ENCODE peak calls at places on chromosomes 12 and 14, in eight cellular contexts. One of them, this sample, is unnamed.

GRCh38 chr12:110689002-110689600 is at the start of gene HVCN1:
- DNase-seq in stimulated activated CD8-positive, alpha-beta memory T cell treated with anti-CD3 and anti-CD28 coated beads, Interleukin-2, amount 100 ng/mL, for 48 hours: no peak
- DNase-seq in NCI-H2029: no peak
- DNase-seq in HCT116: no peak
- DNase-seq in prostate gland: peak
- DNase-seq in GM12865: peak
- DNase-seq in T follicular helper cell: peak
- DNase-seq in mammary epithelial cell: no peak
- DNase-seq in this sample: peak

GRCh38 chr12:69583203-69583602 is 2.1 kb upstream of the CCT2 start:
- DNase-seq in HCT116: no peak
- DNase-seq in NCI-H2029: no peak
- DNase-seq in stimulated activated CD8-positive, alpha-beta memory T cell treated with anti-CD3 and anti-CD28 coated beads, Interleukin-2, amount 100 ng/mL, for 48 hours: no peak
- DNase-seq in T follicular helper cell: no peak
- DNase-seq in mammary epithelial cell: no peak
- DNase-seq in GM12865: no peak
- DNase-seq in prostate gland: no peak
- DNase-seq in this sample: no peak

GRCh38 chr14:24241829-24242443 is 487 bp downstream of the TINF2 start:
- DNase-seq in NCI-H2029: peak
- DNase-seq in stimulated activated CD8-positive, alpha-beta memory T cell treated with anti-CD3 and anti-CD28 coated beads, Interleukin-2, amount 100 ng/mL, for 48 hours: peak
- DNase-seq in T follicular helper cell: peak
- DNase-seq in prostate gland: peak
- DNase-seq in GM12865: peak
- DNase-seq in HCT116: peak
- DNase-seq in mammary epithelial cell: peak
- DNase-seq in this sample: peak

GRCh38 chr14:92386637-92387036 is 63.7 kb downstream of the SLC24A4 start:
- DNase-seq in prostate gland: no peak
- DNase-seq in NCI-H2029: no peak
- DNase-seq in T follicular helper cell: no peak
- DNase-seq in stimulated activated CD8-positive, alpha-beta memory T cell treated with anti-CD3 and anti-CD28 coated beads, Interleukin-2, amount 100 ng/mL, for 48 hours: no peak
- DNase-seq in HCT116: no peak
- DNase-seq in GM12865: no peak
- DNase-seq in mammary epithelial cell: no peak
- DNase-seq in this sample: no peak

GRCh38 chr14:72745991-72746980 is 147.6 kb downstream of the DPF3 start:
- DNase-seq in stimulated activated CD8-positive, alpha-beta memory T cell treated with anti-CD3 and anti-CD28 coated beads, Interleukin-2, amount 100 ng/mL, for 48 hours: no peak
- DNase-seq in NCI-H2029: no peak
- DNase-seq in HCT116: no peak
- DNase-seq in T follicular helper cell: no peak
- DNase-seq in prostate gland: peak
- DNase-seq in GM12865: peak
- DNase-seq in mammary epithelial cell: peak
- DNase-seq in this sample: peak

GRCh38 chr12:124489220-124489619 is 78.2 kb downstream of the NCOR2 start:
- DNase-seq in mammary epithelial cell: no peak
- DNase-seq in prostate gland: no peak
- DNase-seq in T follicular helper cell: no peak
- DNase-seq in stimulated activated CD8-positive, alpha-beta memory T cell treated with anti-CD3 and anti-CD28 coated beads, Interleukin-2, amount 100 ng/mL, for 48 hours: no peak
- DNase-seq in GM12865: no peak
- DNase-seq in HCT116: no peak
- DNase-seq in NCI-H2029: no peak
- DNase-seq in this sample: no peak

GRCh38 chr12:9132008-9132535 is 16.4 kb upstream of the A2M start:
- DNase-seq in HCT116: no peak
- DNase-seq in T follicular helper cell: no peak
- DNase-seq in prostate gland: no peak
- DNase-seq in stimulated activated CD8-positive, alpha-beta memory T cell treated with anti-CD3 and anti-CD28 coated beads, Interleukin-2, amount 100 ng/mL, for 48 hours: no peak
- DNase-seq in NCI-H2029: no peak
- DNase-seq in GM12865: no peak
- DNase-seq in mammary epithelial cell: peak
- DNase-seq in this sample: no peak

GRCh38 chr12:53618340-53618739 is 7.8 kb downstream of the ATF7 start:
- DNase-seq in GM12865: no peak
- DNase-seq in stimulated activated CD8-positive, alpha-beta memory T cell treated with anti-CD3 and anti-CD28 coated beads, Interleukin-2, amount 100 ng/mL, for 48 hours: no peak
- DNase-seq in T follicular helper cell: no peak
- DNase-seq in HCT116: no peak
- DNase-seq in prostate gland: no peak
- DNase-seq in mammary epithelial cell: no peak
- DNase-seq in NCI-H2029: no peak
- DNase-seq in this sample: no peak

GRCh38 chr12:124377981-124378509 is 83.2 kb downstream of the RFLNA start:
- DNase-seq in HCT116: no peak
- DNase-seq in GM12865: no peak
- DNase-seq in prostate gland: no peak
- DNase-seq in stimulated activated CD8-positive, alpha-beta memory T cell treated with anti-CD3 and anti-CD28 coated beads, Interleukin-2, amount 100 ng/mL, for 48 hours: no peak
- DNase-seq in NCI-H2029: no peak
- DNase-seq in mammary epithelial cell: no peak
- DNase-seq in T follicular helper cell: no peak
- DNase-seq in this sample: no peak

GRCh38 chr14:51735851-51736250 is 84.1 kb downstream of the FRMD6 start:
- DNase-seq in HCT116: no peak
- DNase-seq in stimulated activated CD8-positive, alpha-beta memory T cell treated with anti-CD3 and anti-CD28 coated beads, Interleukin-2, amount 100 ng/mL, for 48 hours: no peak
- DNase-seq in NCI-H2029: no peak
- DNase-seq in prostate gland: no peak
- DNase-seq in mammary epithelial cell: no peak
- DNase-seq in GM12865: no peak
- DNase-seq in T follicular helper cell: no peak
- DNase-seq in this sample: no peak

GRCh38 chr14:105092912-105093425 is 27.7 kb upstream of the GPR132 start:
- DNase-seq in NCI-H2029: no peak
- DNase-seq in HCT116: no peak
- DNase-seq in prostate gland: peak
- DNase-seq in stimulated activated CD8-positive, alpha-beta memory T cell treated with anti-CD3 and anti-CD28 coated beads, Interleukin-2, amount 100 ng/mL, for 48 hours: peak
- DNase-seq in GM12865: peak
- DNase-seq in mammary epithelial cell: peak
- DNase-seq in T follicular helper cell: peak
- DNase-seq in this sample: peak

GRCh38 chr12:69329669-69330428 is 18.3 kb upstream of the LYZ start:
- DNase-seq in prostate gland: no peak
- DNase-seq in GM12865: peak
- DNase-seq in HCT116: no peak
- DNase-seq in NCI-H2029: no peak
- DNase-seq in mammary epithelial cell: no peak
- DNase-seq in stimulated activated CD8-positive, alpha-beta memory T cell treated with anti-CD3 and anti-CD28 coated beads, Interleukin-2, amount 100 ng/mL, for 48 hours: no peak
- DNase-seq in T follicular helper cell: peak
- DNase-seq in this sample: no peak

GRCh38 chr12:132907216-132907615 is 19.8 kb upstream of the CHFR start:
- DNase-seq in mammary epithelial cell: no peak
- DNase-seq in GM12865: no peak
- DNase-seq in T follicular helper cell: no peak
- DNase-seq in HCT116: no peak
- DNase-seq in NCI-H2029: no peak
- DNase-seq in stimulated activated CD8-positive, alpha-beta memory T cell treated with anti-CD3 and anti-CD28 coated beads, Interleukin-2, amount 100 ng/mL, for 48 hours: no peak
- DNase-seq in prostate gland: no peak
- DNase-seq in this sample: peak

GRCh38 chr14:68230941-68231717 is 411.6 kb downstream of the RAD51B start:
- DNase-seq in stimulated activated CD8-positive, alpha-beta memory T cell treated with anti-CD3 and anti-CD28 coated beads, Interleukin-2, amount 100 ng/mL, for 48 hours: no peak
- DNase-seq in prostate gland: no peak
- DNase-seq in NCI-H2029: no peak
- DNase-seq in mammary epithelial cell: peak
- DNase-seq in T follicular helper cell: no peak
- DNase-seq in HCT116: no peak
- DNase-seq in GM12865: no peak
- DNase-seq in this sample: no peak

GRCh38 chr12:10031318-10031717 is 836 bp downstream of the CLEC9A start:
- DNase-seq in mammary epithelial cell: no peak
- DNase-seq in NCI-H2029: no peak
- DNase-seq in HCT116: no peak
- DNase-seq in prostate gland: no peak
- DNase-seq in T follicular helper cell: no peak
- DNase-seq in stimulated activated CD8-positive, alpha-beta memory T cell treated with anti-CD3 and anti-CD28 coated beads, Interleukin-2, amount 100 ng/mL, for 48 hours: no peak
- DNase-seq in GM12865: no peak
- DNase-seq in this sample: no peak

GRCh38 chr12:31499567-31499966 is 91.4 kb downstream of the DENND5B start:
- DNase-seq in GM12865: no peak
- DNase-seq in prostate gland: no peak
- DNase-seq in T follicular helper cell: no peak
- DNase-seq in stimulated activated CD8-positive, alpha-beta memory T cell treated with anti-CD3 and anti-CD28 coated beads, Interleukin-2, amount 100 ng/mL, for 48 hours: no peak
- DNase-seq in mammary epithelial cell: no peak
- DNase-seq in NCI-H2029: no peak
- DNase-seq in HCT116: no peak
- DNase-seq in this sample: no peak

GRCh38 chr12:108328420-108328819 is 10.7 kb downstream of the CMKLR1 start:
- DNase-seq in stimulated activated CD8-positive, alpha-beta memory T cell treated with anti-CD3 and anti-CD28 coated beads, Interleukin-2, amount 100 ng/mL, for 48 hours: no peak
- DNase-seq in GM12865: no peak
- DNase-seq in NCI-H2029: no peak
- DNase-seq in mammary epithelial cell: no peak
- DNase-seq in prostate gland: no peak
- DNase-seq in HCT116: no peak
- DNase-seq in T follicular helper cell: no peak
- DNase-seq in this sample: no peak